ENCODE peak calls at places on chromosome 22, in six cellular contexts. X, A, F, T, S and N are unnamed samples.

GRCh38 chr22:27802389-27803079 is 978 bp upstream of the MN1 start:
- DNase-seq in X (no peak), A (no peak), F (no peak), T (no peak), S (no peak), N (no peak)

GRCh38 chr22:17601031-17601430 is 27.5 kb downstream of the ATP6V1E1 start:
- DNase-seq in X (no peak), A (no peak), F (no peak), T (no peak), S (no peak), N (no peak)

GRCh38 chr22:29143848-29144785 is 61.6 kb upstream of the EMID1 start:
- DNase-seq in X (no peak), A (no peak), F (no peak), T (no peak), S (no peak), N (peak; percentile 68)

GRCh38 chr22:20258584-20259335 is 9.4 kb downstream of the RTN4R start:
- DNase-seq in X (no peak), A (no peak), F (no peak), T (no peak), S (peak; percentile 42), N (no peak)

GRCh38 chr22:39090426-39091064 is 6.5 kb upstream of the APOBEC3H start:
- DNase-seq in X (no peak), A (peak; percentile 90), F (no peak), T (no peak), S (peak; percentile 85), N (no peak)

GRCh38 chr22:46121523-46122287 is 28.6 kb upstream of the PPARA start:
- DNase-seq in X (no peak), A (no peak), F (no peak), T (no peak), S (no peak), N (no peak)

GRCh38 chr22:39999144-39999757 is 4.5 kb downstream of the FAM83F start:
- DNase-seq in X (no peak), A (no peak), F (no peak), T (no peak), S (no peak), N (no peak)

GRCh38 chr22:21657020-21657360 is 8.8 kb upstream of the PPIL2 start:
- DNase-seq in X (no peak), A (no peak), F (no peak), T (no peak), S (no peak), N (no peak)

GRCh38 chr22:19942886-19943664 is 1.5 kb upstream of the TXNRD2 start:
- DNase-seq in X (no peak), A (no peak), F (no peak), T (no peak), S (peak; percentile 48), N (no peak)

GRCh38 chr22:48517039-48518030 is 1310.3 kb downstream of the BRD1 start:
- DNase-seq in X (no peak), A (no peak), F (peak; percentile 49), T (no peak), S (no peak), N (no peak)

GRCh38 chr22:19419464-19420178 is 11.9 kb downstream of the HIRA start:
- DNase-seq in X (no peak), A (peak; percentile 62), F (no peak), T (no peak), S (peak; percentile 88), N (no peak)

GRCh38 chr22:46007848-46008261 is 30.9 kb upstream of the WNT7B start:
- DNase-seq in X (no peak), A (no peak), F (no peak), T (no peak), S (no peak), N (peak; percentile 90)

GRCh38 chr22:43835166-43835565 is 23.1 kb upstream of the EFCAB6 start:
- DNase-seq in X (no peak), A (no peak), F (no peak), T (no peak), S (no peak), N (no peak)

GRCh38 chr22:25745341-25746011 is 3.5 kb downstream of the MYO18B start:
- DNase-seq in X (no peak), A (no peak), F (no peak), T (no peak), S (no peak), N (no peak)

GRCh38 chr22:36144886-36145541 is 15.5 kb downstream of the APOL3 start:
- DNase-seq in X (no peak), A (no peak), F (peak; percentile 42), T (no peak), S (peak; percentile 54), N (peak; percentile 79)

GRCh38 chr22:30705710-30706651 is 11.3 kb downstream of the OSBP2 start:
- DNase-seq in X (no peak), A (no peak), F (no peak), T (no peak), S (no peak), N (no peak)

GRCh38 chr22:39392341-39392948 is 7.1 kb upstream of the TAB1 start:
- DNase-seq in X (no peak), A (no peak), F (no peak), T (no peak), S (no peak), N (no peak)

GRCh38 chr22:39959640-39960447 is at the start of gene TMA7B:
- DNase-seq in X (no peak), A (peak; percentile 50), F (no peak), T (peak; percentile 23), S (no peak), N (no peak)

GRCh38 chr22:46040471-46041465 is 63.8 kb upstream of the WNT7B start:
- DNase-seq in X (peak; percentile 10), A (no peak), F (no peak), T (no peak), S (no peak), N (peak; percentile 59)

GRCh38 chr22:50507421-50507990 is at the start of gene LMF2:
- DNase-seq in X (peak; percentile 61), A (no peak), F (peak; percentile 98), T (no peak), S (peak; percentile 93), N (peak; percentile 91)

GRCh38 chr22:42717197-42717967 is 3.3 kb downstream of the A4GALT start:
- DNase-seq in X (no peak), A (no peak), F (no peak), T (no peak), S (peak; percentile 20), N (no peak)

GRCh38 chr22:49954991-49955580 is 5.5 kb upstream of the PIM3 start:
- DNase-seq in X (no peak), A (no peak), F (no peak), T (no peak), S (no peak), N (no peak)

GRCh38 chr22:47127441-47127871 is 365.0 kb downstream of the TBC1D22A start:
- DNase-seq in X (no peak), A (no peak), F (no peak), T (no peak), S (no peak), N (no peak)

GRCh38 chr22:30695351-30695762 is 683 bp downstream of the OSBP2 start:
- DNase-seq in X (no peak), A (no peak), F (peak; percentile 36), T (no peak), S (no peak), N (no peak)

GRCh38 chr22:48905206-48905975 is 922.3 kb downstream of the BRD1 start:
- DNase-seq in X (no peak), A (peak; percentile 16), F (no peak), T (no peak), S (no peak), N (no peak)

GRCh38 chr22:49018601-49019000 is 809.1 kb downstream of the BRD1 start:
- DNase-seq in X (peak; percentile 11), A (peak; percentile 20), F (no peak), T (no peak), S (no peak), N (peak; percentile 71)